ENCODE peak calls at places on chromosomes 2 and 18, in six cellular contexts. Z, E, O, M, G and U are unnamed samples.

GRCh38 chr2:127807678-127808353 is 3.2 kb downstream of the WDR33 start:
- DNase-seq in E (no peak), O (no peak), G (no peak), M (no peak), Z (no peak), U (no peak)

GRCh38 chr2:233449071-233449901 is 95.0 kb downstream of the DGKD start:
- DNase-seq in G (no peak), E (peak), O (no peak), M (no peak), Z (peak), U (no peak)

GRCh38 chr18:29962579-29962978 is 1080.0 kb downstream of the DSC3 start:
- DNase-seq in O (no peak), M (no peak), Z (no peak), G (no peak), E (no peak), U (no peak)

GRCh38 chr2:19072161-19072560 is 286.3 kb downstream of the OSR1 start:
- DNase-seq in E (no peak), O (no peak), Z (no peak), G (no peak), M (no peak), U (no peak)

GRCh38 chr18:55237665-55238064 is 278.4 kb upstream of the CCDC68 start:
- DNase-seq in Z (no peak), M (no peak), E (no peak), O (no peak), G (no peak), U (no peak)

GRCh38 chr2:45269149-45269793 is 260.0 kb upstream of the SIX2 start:
- DNase-seq in G (no peak), M (no peak), O (no peak), Z (no peak), E (peak), U (no peak)

GRCh38 chr2:27255660-27256059 is 7.2 kb downstream of the SLC30A3 start:
- DNase-seq in M (no peak), G (no peak), O (no peak), Z (no peak), E (peak), U (no peak)

GRCh38 chr2:175111200-175111657 is 56.8 kb downstream of the ATF2 start:
- DNase-seq in G (peak), E (peak), M (peak), O (peak), Z (peak), U (peak)

GRCh38 chr18:36934884-36935283 is 106.0 kb downstream of the KIAA1328 start:
- DNase-seq in Z (no peak), O (no peak), E (peak), M (no peak), G (no peak), U (no peak)

GRCh38 chr2:231522418-231523180 is 7.6 kb downstream of the NMUR1 start:
- DNase-seq in E (no peak), Z (no peak), M (no peak), O (no peak), G (no peak), U (no peak)

GRCh38 chr18:50158866-50159653 is 35.9 kb downstream of the MYO5B start:
- DNase-seq in G (no peak), Z (no peak), E (no peak), M (no peak), O (no peak), U (no peak)

GRCh38 chr18:25351773-25352628 is at the start of gene ZNF521:
- DNase-seq in G (no peak), Z (peak), E (peak), O (peak), M (peak), U (peak)

GRCh38 chr2:42141687-42142475 is 27.3 kb upstream of the EML4 start:
- DNase-seq in G (no peak), Z (peak), M (peak), O (peak), E (peak), U (peak)

GRCh38 chr2:170680172-170680913 is 34.8 kb upstream of the SP5 start:
- DNase-seq in M (no peak), Z (no peak), G (peak), O (no peak), E (no peak), U (no peak)

GRCh38 chr2:170685591-170685990 is 29.5 kb upstream of the SP5 start:
- DNase-seq in G (no peak), O (no peak), M (no peak), E (no peak), Z (no peak), U (no peak)

DNA sequence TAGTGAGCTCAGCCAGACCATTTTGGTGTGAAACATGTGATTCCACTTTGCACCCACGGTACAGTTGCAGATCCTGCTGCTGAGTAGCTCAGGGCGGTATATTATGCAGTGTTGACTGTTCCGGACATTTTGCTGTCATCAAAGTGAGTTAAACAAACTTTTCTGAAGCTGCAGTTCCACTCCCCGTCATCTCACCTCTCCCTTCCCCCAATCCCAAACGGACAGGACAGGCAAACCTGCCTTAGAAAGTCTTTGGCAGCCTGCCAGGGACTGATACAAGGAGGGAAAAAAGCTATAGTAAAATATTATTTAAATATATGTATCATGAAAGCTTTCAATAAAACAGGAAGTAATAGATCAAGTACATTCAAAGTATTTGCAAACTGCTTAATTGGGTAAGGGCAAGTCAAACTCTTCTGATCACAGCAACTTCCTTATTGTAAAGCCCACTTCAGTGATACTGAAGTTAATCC is 35.5 kb upstream of the SP5 start:
- DNase-seq in E (no peak), O (no peak), G (no peak), Z (no peak), M (peak), U (no peak)
- TF ChIP-seq MYC in E (no peak), O (no peak), G (no peak), Z (no peak), M (no peak), U (no peak)

GRCh38 chr18:79401494-79402208 is 5.9 kb downstream of the NFATC1 start:
- DNase-seq in Z (no peak), G (no peak), O (no peak), E (no peak), M (no peak), U (no peak)

GRCh38 chr18:79402209-79402576 is 6.5 kb downstream of the NFATC1 start:
- DNase-seq in Z (no peak), M (no peak), G (no peak), E (no peak), O (no peak), U (no peak)

GRCh38 chr18:79399275-79400081 is 3.7 kb downstream of the NFATC1 start:
- DNase-seq in Z (no peak), M (no peak), G (no peak), E (peak), O (no peak), U (no peak)

GRCh38 chr18:79400091-79400590 is 4.4 kb downstream of the NFATC1 start:
- DNase-seq in O (peak), E (no peak), G (no peak), M (no peak), Z (no peak), U (no peak)

GRCh38 chr18:79400591-79401381 is 5.1 kb downstream of the NFATC1 start:
- DNase-seq in Z (no peak), G (peak), O (peak), M (no peak), E (peak), U (no peak)
- TF ChIP-seq MYC in Z (no peak), G (no peak), O (no peak), M (no peak), E (no peak), U (no peak)

DNA sequence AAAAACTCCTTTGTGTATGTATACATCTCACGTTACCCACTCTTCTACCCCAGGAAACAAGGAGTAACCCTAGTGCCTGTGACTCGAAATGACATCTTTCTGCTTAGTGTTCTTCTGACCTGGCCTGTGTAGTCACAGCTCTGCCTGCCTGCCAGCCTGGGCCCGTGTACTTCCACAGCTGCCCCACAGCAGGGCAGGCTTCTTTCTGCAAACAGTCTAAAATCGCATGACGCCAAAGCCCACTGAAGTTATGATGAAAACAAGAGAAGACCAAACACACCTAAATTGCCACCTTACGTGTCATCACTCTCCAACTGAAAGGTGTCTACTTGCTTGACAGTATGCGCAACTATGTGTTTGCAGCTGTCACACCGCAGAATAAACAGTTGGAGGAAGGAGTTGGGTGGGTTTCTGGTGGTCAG is 1.5 kb downstream of the GAREM1 start:
- DNase-seq in O (no peak), Z (peak), E (peak), G (no peak), M (peak), U (no peak)
- TF ChIP-seq MYC in O (no peak), Z (no peak), E (no peak), G (no peak), M (no peak), U (no peak)

GRCh38 chr2:241797441-241798080 is 11.4 kb upstream of the NEU4 start:
- DNase-seq in G (no peak), E (no peak), Z (no peak), M (no peak), O (no peak), U (no peak)

GRCh38 chr2:241799522-241800197 is 9.3 kb upstream of the NEU4 start:
- DNase-seq in Z (no peak), E (no peak), G (no peak), O (no peak), M (no peak), U (no peak)

GRCh38 chr2:241798631-241799521 is 10.1 kb upstream of the NEU4 start:
- DNase-seq in O (no peak), M (peak), E (no peak), Z (no peak), G (no peak), U (no peak)

GRCh38 chr2:241796610-241797138 is 12.3 kb upstream of the NEU4 start:
- DNase-seq in E (no peak), M (no peak), O (no peak), Z (no peak), G (no peak), U (no peak)

DNA sequence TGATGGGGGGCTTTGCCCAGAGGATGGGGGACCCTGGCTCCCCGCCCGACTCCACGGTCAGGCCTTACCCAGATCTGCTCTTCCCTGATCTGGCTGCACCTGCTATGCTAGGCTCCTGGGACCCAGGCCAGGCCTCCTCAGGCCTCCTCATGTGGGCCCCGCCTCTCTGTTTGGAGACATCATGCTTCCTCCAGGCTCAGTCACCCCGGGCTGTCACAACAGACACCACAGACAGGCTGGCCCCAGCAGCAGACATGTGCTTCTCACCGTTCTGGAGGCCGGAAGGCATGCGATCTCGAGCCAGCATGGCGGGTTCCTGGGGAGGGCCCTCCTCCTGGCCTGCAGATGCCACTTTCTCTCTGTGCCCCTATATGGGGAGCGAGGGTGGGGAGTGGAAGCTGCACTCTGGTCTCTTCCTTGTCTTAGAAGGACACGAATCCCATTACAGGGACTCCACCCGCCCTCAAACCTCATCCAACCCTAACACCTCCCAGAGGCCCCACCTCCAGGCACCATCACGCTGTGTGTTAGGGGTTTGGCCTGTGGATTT is 10.8 kb upstream of the NEU4 start:
- DNase-seq in Z (no peak), G (no peak), E (no peak), M (no peak), O (no peak), U (peak)
- TF ChIP-seq MYC in Z (no peak), G (no peak), E (no peak), M (no peak), O (no peak), U (no peak)

GRCh38 chr18:57787068-57787682 is 15.9 kb downstream of the ATP8B1 start:
- DNase-seq in Z (no peak), O (no peak), G (no peak), M (no peak), E (peak), U (no peak)
- TF ChIP-seq MYC in Z (no peak), O (no peak), G (no peak), M (no peak), E (no peak), U (no peak)

GRCh38 chr2:71852141-71852711 is 295.4 kb downstream of the CYP26B1 start:
- DNase-seq in E (no peak), M (no peak), O (no peak), Z (no peak), G (no peak), U (no peak)
- TF ChIP-seq MYC in E (no peak), M (no peak), O (no peak), Z (no peak), G (no peak), U (no peak)

GRCh38 chr2:144437636-144438035 is 82.3 kb downstream of the ZEB2 start:
- DNase-seq in O (no peak), G (no peak), Z (no peak), M (no peak), E (no peak), U (no peak)

GRCh38 chr2:144441711-144442141 is 78.2 kb downstream of the ZEB2 start:
- DNase-seq in Z (no peak), M (no peak), E (no peak), O (peak), G (no peak), U (no peak)

GRCh38 chr2:144434865-144435264 is 85.1 kb downstream of the ZEB2 start:
- DNase-seq in E (no peak), M (no peak), G (no peak), O (no peak), Z (no peak), U (no peak)

GRCh38 chr2:144443837-144444236 is 76.1 kb downstream of the ZEB2 start:
- DNase-seq in M (no peak), G (no peak), O (no peak), Z (no peak), E (peak), U (no peak)

GRCh38 chr2:144438722-144439508 is 81.0 kb downstream of the ZEB2 start:
- DNase-seq in O (no peak), Z (no peak), G (no peak), M (no peak), E (no peak), U (no peak)
- TF ChIP-seq MYC in O (no peak), Z (no peak), G (no peak), M (no peak), E (no peak), U (no peak)